ENCODE peak calls at places on chromosomes 7 and 10, in eight cellular contexts. E is mucosa of gallbladder; F is aorta; J is NCI-H2029 treated with DMSO at 0.1 percent for 48 hours; W is naive thymus-derived CD4-positive, alpha-beta T cell; B is GM23248; O is smooth muscle cell of the brain vasculature; N is CD8-positive, alpha-beta T cell. C is an unnamed sample.

GRCh38 chr10:73094249-73094850 is 2.3 kb downstream of the P4HA1 start:
- DNase-seq in W (no peak), F (no peak), B (peak; percentile 52), E (no peak), J (no peak), N (no peak), O (no peak), C (no peak)

GRCh38 chr10:102395677-102396197 is at the start of gene NFKB2:
- DNase-seq in O (no peak), F (peak; percentile 74), N (no peak), J (no peak), E (no peak), B (peak; percentile 70), W (no peak), C (no peak)

GRCh38 chr7:39535064-39535463 is 31.1 kb upstream of the YAE1 start:
- DNase-seq in F (no peak), W (no peak), N (no peak), O (no peak), J (no peak), E (no peak), B (no peak), C (no peak)

GRCh38 chr7:107118109-107118900 is 50.5 kb upstream of the HBP1 start:
- DNase-seq in B (peak; percentile 54), F (no peak), E (no peak), N (no peak), O (no peak), J (peak; percentile 18), W (no peak), C (no peak)

GRCh38 chr10:27285093-27285492 is 44.5 kb upstream of the ACBD5 start:
- DNase-seq in B (peak; percentile 13), J (no peak), F (no peak), N (peak; percentile 6), W (no peak), E (peak; percentile 12), O (no peak), C (no peak)

GRCh38 chr7:106693659-106694353 is 32.8 kb upstream of the CCDC71L start:
- DNase-seq in W (no peak), J (no peak), N (no peak), B (peak; percentile 32), O (no peak), F (no peak), E (no peak), C (no peak)

GRCh38 chr7:100632951-100633717 is 8.2 kb downstream of the TFR2 start:
- DNase-seq in E (peak; percentile 32), B (peak; percentile 69), F (no peak), W (peak; percentile 72), O (no peak), N (no peak), J (no peak), C (peak; percentile 41)

GRCh38 chr10:11179231-11180105 is 161.8 kb downstream of the CELF2 start:
- DNase-seq in J (no peak), E (no peak), W (no peak), O (no peak), B (no peak), F (no peak), N (no peak), C (no peak)

GRCh38 chr7:134483296-134483695 is 24.4 kb upstream of the AKR1B1 start:
- DNase-seq in N (no peak), W (no peak), E (no peak), J (no peak), O (no peak), B (no peak), F (no peak), C (no peak)

GRCh38 chr10:20853276-20853675 is 43.8 kb downstream of the NEBL start:
- DNase-seq in O (no peak), B (no peak), J (no peak), E (no peak), W (no peak), N (no peak), F (no peak), C (no peak)

GRCh38 chr7:156896388-156897022 is 3.5 kb upstream of the LMBR1 start:
- DNase-seq in W (no peak), B (no peak), E (no peak), J (no peak), F (no peak), O (no peak), N (no peak), C (no peak)

GRCh38 chr7:97819161-97819560 is 53.0 kb downstream of the ASNS start:
- DNase-seq in W (no peak), O (no peak), J (peak; percentile 10), F (no peak), N (no peak), E (no peak), B (no peak), C (no peak)

GRCh38 chr7:80960228-80960627 is 41.4 kb upstream of the SEMA3C start:
- DNase-seq in F (no peak), N (no peak), W (no peak), J (no peak), B (peak; percentile 64), O (no peak), E (no peak), C (no peak)

GRCh38 chr10:69797959-69798358 is 3.7 kb upstream of the COL13A1 start:
- DNase-seq in E (no peak), J (no peak), N (no peak), O (no peak), W (no peak), B (peak; percentile 31), F (no peak), C (no peak)

GRCh38 chr10:23021430-23021829 is 73.9 kb upstream of the MSRB2 start:
- DNase-seq in W (no peak), J (no peak), F (no peak), O (no peak), N (no peak), E (no peak), B (no peak), C (no peak)

C was measured in lung.